ENCODE peak calls at places on chromosome 13, in four cellular contexts. D is adrenal gland, W is A549, Y is SK-N-SH. U is an unnamed sample.

GRCh38 chr13:96822900-96823299 is 171.4 kb downstream of the OXGR1 start:
- DNase-seq in Y (peak; percentile 37), W (peak; percentile 40), D (no peak), U (no peak)

GRCh38 chr13:31038834-31039552 is 106.5 kb downstream of the TEX26 start:
- DNase-seq in Y (no peak), D (no peak), W (no peak), U (no peak)

GRCh38 chr13:94548382-94549240 is 47.3 kb downstream of the TGDS start:
- DNase-seq in W (peak; percentile 67), Y (peak; percentile 49), D (peak; percentile 41), U (peak; percentile 42)

GRCh38 chr13:61170791-61171330 is 244.8 kb downstream of the PCDH20 start:
- DNase-seq in Y (no peak), W (no peak), D (no peak), U (no peak)

GRCh38 chr13:94351292-94352000 is 128.0 kb downstream of the DCT start:
- DNase-seq in W (no peak), Y (no peak), D (no peak), U (no peak)

GRCh38 chr13:51437550-51438127 is 15.2 kb downstream of the INTS6 start:
- DNase-seq in W (no peak), D (no peak), Y (no peak), U (no peak)

GRCh38 chr13:42600943-42601342 is 27.0 kb downstream of the TNFSF11 start:
- DNase-seq in D (no peak), W (no peak), Y (no peak), U (no peak)

GRCh38 chr13:63024458-63024857 is 1608.8 kb upstream of the PCDH20 start:
- DNase-seq in Y (peak; percentile 45), W (no peak), D (no peak), U (no peak)

GRCh38 chr13:20685042-20685441 is 18.5 kb upstream of the IL17D start:
- DNase-seq in W (no peak), Y (no peak), D (no peak), U (no peak)

GRCh38 chr13:107834717-107835116 is 380.6 kb downstream of the LIG4 start:
- DNase-seq in W (no peak), Y (no peak), D (no peak), U (no peak)
- TF ChIP-seq CTCF in W (no peak), Y (no peak), D (no peak), U (no peak)

GRCh38 chr13:114106526-114106925 is 25.9 kb downstream of the RASA3 start:
- DNase-seq in D (no peak), W (no peak), Y (no peak), U (peak; percentile 19)

GRCh38 chr13:114104626-114105350 is 27.6 kb downstream of the RASA3 start:
- DNase-seq in D (no peak), Y (peak; percentile 42), W (no peak), U (no peak)

GRCh38 chr13:114106991-114107685 is 25.3 kb downstream of the RASA3 start:
- DNase-seq in Y (no peak), W (no peak), D (no peak), U (no peak)

GRCh38 chr13:114107686-114108081 is 24.7 kb downstream of the RASA3 start:
- DNase-seq in W (no peak), Y (peak; percentile 41), D (no peak), U (no peak)

GRCh38 chr13:114105351-114106225 is 26.8 kb downstream of the RASA3 start:
- DNase-seq in D (no peak), Y (peak; percentile 85), W (no peak), U (no peak)
- H3K27ac ChIP-seq in D (no peak overlapping the region), Y (no peak overlapping the region), W (no peak overlapping the region), U (peak overlapping the region; percentile 21)

DNA sequence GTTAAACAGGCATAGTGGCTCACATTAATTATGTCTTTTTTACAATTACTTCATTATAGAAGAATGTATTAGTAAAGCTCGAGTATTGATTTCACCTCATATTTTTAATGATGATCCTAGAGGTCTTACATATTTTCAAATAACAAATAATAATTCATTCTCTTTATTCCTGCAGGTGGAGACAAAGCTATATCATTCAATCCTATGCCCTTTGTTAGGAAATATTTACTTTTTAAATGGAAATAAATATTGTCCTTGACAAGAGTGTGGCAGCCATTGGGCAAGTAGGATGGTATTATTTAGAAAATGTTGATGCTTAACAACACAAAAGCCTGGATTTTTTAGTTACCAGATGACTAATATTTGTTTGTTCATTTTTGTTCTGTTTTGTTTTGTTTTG is 127.6 kb downstream of the COG6 start:
- DNase-seq in D (no peak), W (no peak), Y (no peak), U (no peak)
- TF ChIP-seq CTCF in D (peak; percentile 11), W (peak; percentile 20), Y (peak; percentile 55), U (no peak)

GRCh38 chr13:112952759-112953541 is 16.1 kb upstream of the MCF2L start:
- DNase-seq in W (no peak), Y (no peak), D (no peak), U (no peak)
- H3K27ac ChIP-seq in W (no peak overlapping the region), Y (no peak overlapping the region), D (no peak overlapping the region), U (no peak overlapping the region)

GRCh38 chr13:67048084-67048792 is 181.9 kb downstream of the PCDH9 start:
- DNase-seq in D (no peak), Y (no peak), W (no peak), U (no peak)
- TF ChIP-seq CTCF in D (no peak), Y (no peak), W (no peak), U (no peak)

DNA sequence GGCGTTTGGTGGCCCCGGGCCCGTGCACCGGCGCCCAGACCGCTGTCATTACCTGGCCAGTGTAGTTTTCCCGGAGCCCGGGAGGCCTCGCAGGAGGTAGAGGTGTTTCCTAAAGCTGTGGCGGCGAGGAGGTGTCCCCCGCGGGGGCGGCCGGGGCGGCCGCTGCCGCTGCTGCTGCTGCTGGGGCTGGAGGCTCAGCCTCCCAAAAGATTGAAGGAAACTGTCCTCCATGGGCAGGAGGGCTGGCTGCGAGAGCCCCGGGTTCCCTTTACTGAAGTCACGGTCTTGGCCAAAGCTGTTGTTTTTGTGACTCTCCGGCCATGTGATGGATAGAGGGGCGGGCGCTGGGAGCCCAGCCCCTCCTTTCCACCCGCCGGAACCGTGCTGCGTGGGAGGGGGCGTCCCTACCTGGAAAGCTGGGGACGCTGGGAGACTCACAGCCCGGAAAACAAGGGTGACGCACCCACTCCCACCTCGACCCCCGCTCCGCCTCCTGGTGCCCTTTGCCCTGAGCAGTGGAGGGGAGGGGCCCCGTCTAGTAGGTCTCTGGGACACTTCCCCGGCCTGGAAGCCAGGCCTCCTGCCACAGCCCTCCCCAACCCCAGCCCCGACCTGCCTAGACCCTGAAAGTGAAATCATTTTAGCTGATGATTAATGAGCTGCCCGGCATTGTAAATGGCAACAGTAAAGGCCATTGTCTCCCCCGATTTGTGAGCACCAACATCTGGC is at the start of gene N4BP2L1:
- DNase-seq in D (peak; percentile 80), Y (peak; percentile 87), W (peak; percentile 9), U (peak; percentile 64)
- H3K27ac ChIP-seq in D (peak within 1 kb of the TSS; percentile 61), Y (no peak within 1 kb of the TSS), W (peak within 1 kb of the TSS; percentile 45), U (peak within 1 kb of the TSS; percentile 91)

DNA sequence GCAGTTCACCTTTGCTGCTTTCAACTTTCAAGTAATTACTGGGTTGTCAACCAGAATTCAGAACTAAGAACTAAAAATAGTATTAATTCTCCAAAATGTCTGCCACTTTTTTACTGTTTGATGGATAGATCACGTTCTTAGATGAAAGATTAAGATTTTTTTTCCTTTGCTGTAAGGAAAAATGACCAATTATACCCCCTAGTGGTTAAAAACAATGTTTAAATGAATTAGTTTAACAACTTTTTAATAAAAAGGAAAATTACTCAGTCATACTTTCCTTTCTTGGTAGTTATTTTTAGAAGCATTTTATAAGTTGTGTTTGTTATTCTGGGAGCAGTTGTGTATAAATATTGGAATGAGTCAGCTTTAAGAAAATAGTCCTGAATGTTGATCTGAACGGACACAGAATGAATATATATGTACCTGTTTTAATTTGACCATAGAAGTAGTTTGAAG is 4.6 kb downstream of the TM9SF2 start:
- DNase-seq in W (peak; percentile 3), D (no peak), Y (peak; percentile 20), U (no peak)
- TF ChIP-seq CTCF in W (peak; percentile 35), D (peak; percentile 56), Y (peak; percentile 69), U (peak; percentile 67)

GRCh38 chr13:111184685-111185401 is 69.7 kb downstream of the ARHGEF7 start:
- DNase-seq in W (no peak), D (no peak), Y (no peak), U (peak; percentile 27)
- H3K27ac ChIP-seq in W (no peak overlapping the region), D (no peak overlapping the region), Y (no peak overlapping the region), U (peak overlapping the region; percentile 46)

DNA sequence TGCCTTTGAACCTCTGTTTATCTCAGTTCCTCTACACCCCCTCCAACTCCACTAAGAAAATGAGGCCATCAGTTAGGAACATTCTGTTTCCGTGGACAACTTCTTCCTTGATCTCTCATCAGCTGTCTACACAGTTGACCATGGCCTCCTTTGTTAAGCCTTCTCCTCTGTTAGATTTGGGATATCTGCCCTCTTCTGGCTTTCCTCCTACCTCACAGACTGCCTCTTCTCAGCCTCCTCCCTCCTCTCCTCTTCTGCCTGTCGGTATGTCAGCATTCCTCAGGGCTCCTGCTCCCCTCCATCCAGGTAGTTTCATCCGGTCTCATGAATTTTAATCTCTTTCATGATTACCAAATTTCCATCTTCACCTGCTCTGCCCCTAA is 454.9 kb downstream of the FOXO1 start:
- DNase-seq in W (no peak), D (no peak), Y (no peak), U (no peak)
- TF ChIP-seq CTCF in W (no peak), D (no peak), Y (no peak), U (no peak)

U was measured in CD4-positive, alpha-beta T cell.